ENCODE peak calls at places on chromosome 13, in four cellular contexts. E, N, S and A are unnamed samples.

GRCh38 chr13:95235199-95235726 is 66.0 kb downstream of the ABCC4 start:
- DNase-seq in E (no peak), S (no peak), N (no peak), A (no peak)

GRCh38 chr13:98925949-98926348 is 51.9 kb downstream of the DOCK9 start:
- DNase-seq in E (no peak), N (no peak), S (no peak), A (no peak)

GRCh38 chr13:44908712-44909111 is 80.6 kb downstream of the NUFIP1 start:
- DNase-seq in S (no peak), N (no peak), E (no peak), A (no peak)

GRCh38 chr13:110163020-110163658 is 143.8 kb downstream of the COL4A1 start:
- DNase-seq in E (no peak), N (no peak), S (no peak), A (no peak)

GRCh38 chr13:65600702-65601101 is 1629.4 kb downstream of the PCDH9 start:
- DNase-seq in N (no peak), E (no peak), S (no peak), A (no peak)

GRCh38 chr13:109254271-109254670 is 532.1 kb downstream of the IRS2 start:
- DNase-seq in S (no peak), N (no peak), E (no peak), A (no peak)

GRCh38 chr13:50950808-50951207 is 41.2 kb downstream of the RNASEH2B start:
- DNase-seq in N (no peak), E (no peak), S (no peak), A (no peak)

GRCh38 chr13:76646946-76647345 is 239.3 kb downstream of the KCTD12 start:
- DNase-seq in E (no peak), N (no peak), S (no peak), A (no peak)

GRCh38 chr13:48975101-48975925 is at the start of gene FNDC3A:
- DNase-seq in E (peak), S (peak), N (peak), A (peak)

GRCh38 chr13:52738719-52739467 is 727 bp downstream of the CNMD start:
- DNase-seq in E (no peak), S (peak), N (no peak), A (no peak)

GRCh38 chr13:102724923-102725322 is 30.1 kb upstream of the METTL21C start:
- DNase-seq in S (no peak), N (peak), E (no peak), A (no peak)

GRCh38 chr13:42821437-42821836 is 40.1 kb downstream of the FAM216B start:
- DNase-seq in E (no peak), N (no peak), S (no peak), A (no peak)

GRCh38 chr13:50167224-50167947 is 152.1 kb downstream of the KCNRG start:
- DNase-seq in S (no peak), E (no peak), N (no peak), A (no peak)

GRCh38 chr13:68185767-68186166 is 955.6 kb upstream of the PCDH9 start:
- DNase-seq in N (no peak), S (no peak), E (no peak), A (no peak)

GRCh38 chr13:51258612-51259358 is 36.6 kb downstream of the FAM124A start:
- DNase-seq in N (no peak), E (no peak), S (no peak), A (no peak)

GRCh38 chr13:99067160-99067985 is 89.5 kb upstream of the DOCK9 start:
- DNase-seq in N (no peak), S (no peak), E (no peak), A (no peak)

GRCh38 chr13:97307544-97307881 is 85.4 kb downstream of the MBNL2 start:
- DNase-seq in S (no peak), E (no peak), N (no peak), A (no peak)

GRCh38 chr13:112648966-112649690 is 40.7 kb upstream of the ATP11A start:
- DNase-seq in E (no peak), S (no peak), N (no peak), A (no peak)